ENCODE peak calls at places on chromosomes 11 and 22, in nine cellular contexts. One of them, this sample, is unnamed.

GRCh38 chr11:110159491-110159890 is 66.3 kb downstream of the ZC3H12C start:
- DNase-seq in left ventricle myocardium inferior: no peak
- DNase-seq in uterus: no peak
- DNase-seq in dorsolateral prefrontal cortex: no peak
- DNase-seq in glutamatergic neuron: no peak
- DNase-seq in activated CD4-positive, alpha-beta T cell treated with anti-CD3 and anti-CD28 coated beads, Interleukin-2, amount 10 ng/mL, durations not matched to agents 7 days and 5 days: no peak
- DNase-seq in PC-3: no peak
- DNase-seq in T-helper 1 cell: no peak
- DNase-seq in GM12891: no peak
- DNase-seq in this sample: no peak

GRCh38 chr11:112590778-112591177 is 330.1 kb upstream of the PLET1 start:
- DNase-seq in left ventricle myocardium inferior: no peak
- DNase-seq in uterus: peak
- DNase-seq in dorsolateral prefrontal cortex: no peak
- DNase-seq in glutamatergic neuron: no peak
- DNase-seq in activated CD4-positive, alpha-beta T cell treated with anti-CD3 and anti-CD28 coated beads, Interleukin-2, amount 10 ng/mL, durations not matched to agents 7 days and 5 days: no peak
- DNase-seq in PC-3: no peak
- DNase-seq in T-helper 1 cell: no peak
- DNase-seq in GM12891: no peak
- DNase-seq in this sample: no peak

GRCh38 chr11:70087446-70088167 is 9.5 kb downstream of the ANO1 start:
- DNase-seq in left ventricle myocardium inferior: no peak
- DNase-seq in uterus: no peak
- DNase-seq in dorsolateral prefrontal cortex: no peak
- DNase-seq in glutamatergic neuron: no peak
- DNase-seq in activated CD4-positive, alpha-beta T cell treated with anti-CD3 and anti-CD28 coated beads, Interleukin-2, amount 10 ng/mL, durations not matched to agents 7 days and 5 days: no peak
- DNase-seq in PC-3: no peak
- DNase-seq in T-helper 1 cell: no peak
- DNase-seq in GM12891: no peak
- DNase-seq in this sample: no peak

GRCh38 chr11:27209562-27210005 is 153.4 kb downstream of the CCDC34 start:
- DNase-seq in left ventricle myocardium inferior: peak
- DNase-seq in uterus: no peak
- DNase-seq in dorsolateral prefrontal cortex: no peak
- DNase-seq in glutamatergic neuron: no peak
- DNase-seq in activated CD4-positive, alpha-beta T cell treated with anti-CD3 and anti-CD28 coated beads, Interleukin-2, amount 10 ng/mL, durations not matched to agents 7 days and 5 days: no peak
- DNase-seq in PC-3: peak
- DNase-seq in T-helper 1 cell: no peak
- DNase-seq in GM12891: no peak
- DNase-seq in this sample: no peak

GRCh38 chr22:45125198-45125597 is 38.5 kb upstream of the NUP50 start:
- DNase-seq in left ventricle myocardium inferior: no peak
- DNase-seq in uterus: no peak
- DNase-seq in dorsolateral prefrontal cortex: no peak
- DNase-seq in glutamatergic neuron: no peak
- DNase-seq in activated CD4-positive, alpha-beta T cell treated with anti-CD3 and anti-CD28 coated beads, Interleukin-2, amount 10 ng/mL, durations not matched to agents 7 days and 5 days: no peak
- DNase-seq in PC-3: no peak
- DNase-seq in T-helper 1 cell: no peak
- DNase-seq in GM12891: no peak
- DNase-seq in this sample: no peak

GRCh38 chr11:12524865-12525264 is 147.5 kb downstream of the PARVA start:
- DNase-seq in left ventricle myocardium inferior: peak
- DNase-seq in uterus: no peak
- DNase-seq in dorsolateral prefrontal cortex: no peak
- DNase-seq in glutamatergic neuron: no peak
- DNase-seq in activated CD4-positive, alpha-beta T cell treated with anti-CD3 and anti-CD28 coated beads, Interleukin-2, amount 10 ng/mL, durations not matched to agents 7 days and 5 days: no peak
- DNase-seq in PC-3: no peak
- DNase-seq in T-helper 1 cell: no peak
- DNase-seq in GM12891: no peak
- DNase-seq in this sample: no peak

GRCh38 chr22:40819741-40820140 is 595 bp upstream of the SLC25A17 start:
- DNase-seq in left ventricle myocardium inferior: no peak
- DNase-seq in uterus: peak
- DNase-seq in dorsolateral prefrontal cortex: no peak
- DNase-seq in glutamatergic neuron: no peak
- DNase-seq in activated CD4-positive, alpha-beta T cell treated with anti-CD3 and anti-CD28 coated beads, Interleukin-2, amount 10 ng/mL, durations not matched to agents 7 days and 5 days: no peak
- DNase-seq in PC-3: peak
- DNase-seq in T-helper 1 cell: no peak
- DNase-seq in GM12891: no peak
- DNase-seq in this sample: no peak

GRCh38 chr11:45803981-45804805 is 756 bp upstream of the SLC35C1 start:
- DNase-seq in left ventricle myocardium inferior: peak
- DNase-seq in uterus: peak
- DNase-seq in dorsolateral prefrontal cortex: peak
- DNase-seq in glutamatergic neuron: peak
- DNase-seq in activated CD4-positive, alpha-beta T cell treated with anti-CD3 and anti-CD28 coated beads, Interleukin-2, amount 10 ng/mL, durations not matched to agents 7 days and 5 days: peak
- DNase-seq in PC-3: peak
- DNase-seq in T-helper 1 cell: peak
- DNase-seq in GM12891: peak
- DNase-seq in this sample: peak

GRCh38 chr22:19607198-19608113 is 83.2 kb upstream of the CLDN5 start:
- DNase-seq in left ventricle myocardium inferior: no peak
- DNase-seq in uterus: peak
- DNase-seq in dorsolateral prefrontal cortex: no peak
- DNase-seq in glutamatergic neuron: no peak
- DNase-seq in activated CD4-positive, alpha-beta T cell treated with anti-CD3 and anti-CD28 coated beads, Interleukin-2, amount 10 ng/mL, durations not matched to agents 7 days and 5 days: peak
- DNase-seq in PC-3: peak
- DNase-seq in T-helper 1 cell: peak
- DNase-seq in GM12891: no peak
- DNase-seq in this sample: no peak

GRCh38 chr22:29306830-29307657 is 594 bp downstream of the GAS2L1 start:
- DNase-seq in left ventricle myocardium inferior: peak
- DNase-seq in uterus: peak
- DNase-seq in dorsolateral prefrontal cortex: peak
- DNase-seq in glutamatergic neuron: peak
- DNase-seq in activated CD4-positive, alpha-beta T cell treated with anti-CD3 and anti-CD28 coated beads, Interleukin-2, amount 10 ng/mL, durations not matched to agents 7 days and 5 days: peak
- DNase-seq in PC-3: peak
- DNase-seq in T-helper 1 cell: no peak
- DNase-seq in GM12891: peak
- DNase-seq in this sample: peak

GRCh38 chr11:68260484-68260883 is 11.3 kb downstream of the C11orf24 start:
- DNase-seq in left ventricle myocardium inferior: no peak
- DNase-seq in uterus: no peak
- DNase-seq in dorsolateral prefrontal cortex: no peak
- DNase-seq in glutamatergic neuron: no peak
- DNase-seq in activated CD4-positive, alpha-beta T cell treated with anti-CD3 and anti-CD28 coated beads, Interleukin-2, amount 10 ng/mL, durations not matched to agents 7 days and 5 days: no peak
- DNase-seq in PC-3: no peak
- DNase-seq in T-helper 1 cell: no peak
- DNase-seq in GM12891: no peak
- DNase-seq in this sample: no peak

GRCh38 chr11:69941546-69942332 is 122.5 kb upstream of the FGF3 start:
- DNase-seq in left ventricle myocardium inferior: peak
- DNase-seq in uterus: no peak
- DNase-seq in dorsolateral prefrontal cortex: peak
- DNase-seq in glutamatergic neuron: peak
- DNase-seq in activated CD4-positive, alpha-beta T cell treated with anti-CD3 and anti-CD28 coated beads, Interleukin-2, amount 10 ng/mL, durations not matched to agents 7 days and 5 days: no peak
- DNase-seq in PC-3: no peak
- DNase-seq in T-helper 1 cell: no peak
- DNase-seq in GM12891: no peak
- DNase-seq in this sample: no peak

GRCh38 chr22:49195636-49196035 is 632.0 kb downstream of the BRD1 start:
- DNase-seq in left ventricle myocardium inferior: no peak
- DNase-seq in uterus: no peak
- DNase-seq in dorsolateral prefrontal cortex: no peak
- DNase-seq in glutamatergic neuron: no peak
- DNase-seq in activated CD4-positive, alpha-beta T cell treated with anti-CD3 and anti-CD28 coated beads, Interleukin-2, amount 10 ng/mL, durations not matched to agents 7 days and 5 days: no peak
- DNase-seq in PC-3: no peak
- DNase-seq in T-helper 1 cell: no peak
- DNase-seq in GM12891: no peak
- DNase-seq in this sample: no peak

GRCh38 chr22:17201285-17201945 is 17.8 kb downstream of the ADA2 start:
- DNase-seq in left ventricle myocardium inferior: no peak
- DNase-seq in uterus: no peak
- DNase-seq in dorsolateral prefrontal cortex: no peak
- DNase-seq in glutamatergic neuron: no peak
- DNase-seq in activated CD4-positive, alpha-beta T cell treated with anti-CD3 and anti-CD28 coated beads, Interleukin-2, amount 10 ng/mL, durations not matched to agents 7 days and 5 days: no peak
- DNase-seq in PC-3: peak
- DNase-seq in T-helper 1 cell: no peak
- DNase-seq in GM12891: no peak
- DNase-seq in this sample: no peak

GRCh38 chr11:126392638-126393023 is 37.1 kb downstream of the ST3GAL4 start:
- DNase-seq in left ventricle myocardium inferior: no peak
- DNase-seq in uterus: no peak
- DNase-seq in dorsolateral prefrontal cortex: no peak
- DNase-seq in glutamatergic neuron: no peak
- DNase-seq in activated CD4-positive, alpha-beta T cell treated with anti-CD3 and anti-CD28 coated beads, Interleukin-2, amount 10 ng/mL, durations not matched to agents 7 days and 5 days: no peak
- DNase-seq in PC-3: no peak
- DNase-seq in T-helper 1 cell: no peak
- DNase-seq in GM12891: no peak
- DNase-seq in this sample: no peak

GRCh38 chr11:57249384-57250319 is 12.6 kb upstream of the APLNR start:
- DNase-seq in left ventricle myocardium inferior: peak
- DNase-seq in uterus: peak
- DNase-seq in dorsolateral prefrontal cortex: peak
- DNase-seq in glutamatergic neuron: peak
- DNase-seq in activated CD4-positive, alpha-beta T cell treated with anti-CD3 and anti-CD28 coated beads, Interleukin-2, amount 10 ng/mL, durations not matched to agents 7 days and 5 days: peak
- DNase-seq in PC-3: peak
- DNase-seq in T-helper 1 cell: peak
- DNase-seq in GM12891: no peak
- DNase-seq in this sample: peak

GRCh38 chr22:44648821-44649566 is 53.0 kb upstream of the PRR5 start:
- DNase-seq in left ventricle myocardium inferior: no peak
- DNase-seq in uterus: no peak
- DNase-seq in dorsolateral prefrontal cortex: no peak
- DNase-seq in glutamatergic neuron: no peak
- DNase-seq in activated CD4-positive, alpha-beta T cell treated with anti-CD3 and anti-CD28 coated beads, Interleukin-2, amount 10 ng/mL, durations not matched to agents 7 days and 5 days: no peak
- DNase-seq in PC-3: no peak
- DNase-seq in T-helper 1 cell: no peak
- DNase-seq in GM12891: no peak
- DNase-seq in this sample: no peak

GRCh38 chr11:117915672-117916235 is 13.4 kb downstream of the TMPRSS13 start:
- DNase-seq in left ventricle myocardium inferior: no peak
- DNase-seq in uterus: no peak
- DNase-seq in dorsolateral prefrontal cortex: peak
- DNase-seq in glutamatergic neuron: no peak
- DNase-seq in activated CD4-positive, alpha-beta T cell treated with anti-CD3 and anti-CD28 coated beads, Interleukin-2, amount 10 ng/mL, durations not matched to agents 7 days and 5 days: no peak
- DNase-seq in PC-3: no peak
- DNase-seq in T-helper 1 cell: no peak
- DNase-seq in GM12891: no peak
- DNase-seq in this sample: no peak

GRCh38 chr22:27751277-27752070 is 50.1 kb downstream of the MN1 start:
- DNase-seq in left ventricle myocardium inferior: no peak
- DNase-seq in uterus: no peak
- DNase-seq in dorsolateral prefrontal cortex: no peak
- DNase-seq in glutamatergic neuron: no peak
- DNase-seq in activated CD4-positive, alpha-beta T cell treated with anti-CD3 and anti-CD28 coated beads, Interleukin-2, amount 10 ng/mL, durations not matched to agents 7 days and 5 days: no peak
- DNase-seq in PC-3: no peak
- DNase-seq in T-helper 1 cell: no peak
- DNase-seq in GM12891: no peak
- DNase-seq in this sample: no peak

GRCh38 chr11:79040348-79040747 is 400.5 kb downstream of the TENM4 start:
- DNase-seq in left ventricle myocardium inferior: no peak
- DNase-seq in uterus: no peak
- DNase-seq in dorsolateral prefrontal cortex: peak
- DNase-seq in glutamatergic neuron: no peak
- DNase-seq in activated CD4-positive, alpha-beta T cell treated with anti-CD3 and anti-CD28 coated beads, Interleukin-2, amount 10 ng/mL, durations not matched to agents 7 days and 5 days: no peak
- DNase-seq in PC-3: peak
- DNase-seq in T-helper 1 cell: no peak
- DNase-seq in GM12891: no peak
- DNase-seq in this sample: no peak

GRCh38 chr22:38490915-38491314 is 15.2 kb downstream of the DDX17 start:
- DNase-seq in left ventricle myocardium inferior: peak
- DNase-seq in uterus: peak
- DNase-seq in dorsolateral prefrontal cortex: no peak
- DNase-seq in glutamatergic neuron: no peak
- DNase-seq in activated CD4-positive, alpha-beta T cell treated with anti-CD3 and anti-CD28 coated beads, Interleukin-2, amount 10 ng/mL, durations not matched to agents 7 days and 5 days: no peak
- DNase-seq in PC-3: no peak
- DNase-seq in T-helper 1 cell: no peak
- DNase-seq in GM12891: no peak
- DNase-seq in this sample: no peak

GRCh38 chr11:353315-353857 is 15.9 kb upstream of the B4GALNT4 start:
- DNase-seq in left ventricle myocardium inferior: peak
- DNase-seq in uterus: peak
- DNase-seq in dorsolateral prefrontal cortex: peak
- DNase-seq in glutamatergic neuron: no peak
- DNase-seq in activated CD4-positive, alpha-beta T cell treated with anti-CD3 and anti-CD28 coated beads, Interleukin-2, amount 10 ng/mL, durations not matched to agents 7 days and 5 days: no peak
- DNase-seq in PC-3: peak
- DNase-seq in T-helper 1 cell: no peak
- DNase-seq in GM12891: no peak
- DNase-seq in this sample: peak

GRCh38 chr11:1049431-1049891 is 12.9 kb upstream of the MUC6 start:
- DNase-seq in left ventricle myocardium inferior: no peak
- DNase-seq in uterus: no peak
- DNase-seq in dorsolateral prefrontal cortex: no peak
- DNase-seq in glutamatergic neuron: no peak
- DNase-seq in activated CD4-positive, alpha-beta T cell treated with anti-CD3 and anti-CD28 coated beads, Interleukin-2, amount 10 ng/mL, durations not matched to agents 7 days and 5 days: no peak
- DNase-seq in PC-3: no peak
- DNase-seq in T-helper 1 cell: no peak
- DNase-seq in GM12891: no peak
- DNase-seq in this sample: no peak

GRCh38 chr22:39520874-39521857 is 804 bp downstream of the ATF4 start:
- DNase-seq in left ventricle myocardium inferior: peak
- DNase-seq in uterus: peak
- DNase-seq in dorsolateral prefrontal cortex: peak
- DNase-seq in glutamatergic neuron: peak
- DNase-seq in activated CD4-positive, alpha-beta T cell treated with anti-CD3 and anti-CD28 coated beads, Interleukin-2, amount 10 ng/mL, durations not matched to agents 7 days and 5 days: peak
- DNase-seq in PC-3: peak
- DNase-seq in T-helper 1 cell: peak
- DNase-seq in GM12891: no peak
- DNase-seq in this sample: no peak

GRCh38 chr22:45632791-45633515 is 38.7 kb upstream of the ATXN10 start:
- DNase-seq in left ventricle myocardium inferior: no peak
- DNase-seq in uterus: no peak
- DNase-seq in dorsolateral prefrontal cortex: no peak
- DNase-seq in glutamatergic neuron: no peak
- DNase-seq in activated CD4-positive, alpha-beta T cell treated with anti-CD3 and anti-CD28 coated beads, Interleukin-2, amount 10 ng/mL, durations not matched to agents 7 days and 5 days: no peak
- DNase-seq in PC-3: no peak
- DNase-seq in T-helper 1 cell: no peak
- DNase-seq in GM12891: no peak
- DNase-seq in this sample: no peak

GRCh38 chr22:49049691-49050090 is 778.0 kb downstream of the BRD1 start:
- DNase-seq in left ventricle myocardium inferior: no peak
- DNase-seq in uterus: peak
- DNase-seq in dorsolateral prefrontal cortex: no peak
- DNase-seq in glutamatergic neuron: no peak
- DNase-seq in activated CD4-positive, alpha-beta T cell treated with anti-CD3 and anti-CD28 coated beads, Interleukin-2, amount 10 ng/mL, durations not matched to agents 7 days and 5 days: no peak
- DNase-seq in PC-3: no peak
- DNase-seq in T-helper 1 cell: no peak
- DNase-seq in GM12891: no peak
- DNase-seq in this sample: no peak

GRCh38 chr11:118930152-118930712 is 4.5 kb upstream of the BCL9L start:
- DNase-seq in left ventricle myocardium inferior: peak
- DNase-seq in uterus: peak
- DNase-seq in dorsolateral prefrontal cortex: peak
- DNase-seq in glutamatergic neuron: peak
- DNase-seq in activated CD4-positive, alpha-beta T cell treated with anti-CD3 and anti-CD28 coated beads, Interleukin-2, amount 10 ng/mL, durations not matched to agents 7 days and 5 days: peak
- DNase-seq in PC-3: peak
- DNase-seq in T-helper 1 cell: peak
- DNase-seq in GM12891: peak
- DNase-seq in this sample: peak

GRCh38 chr11:36027731-36028130 is 83.9 kb downstream of the LDLRAD3 start:
- DNase-seq in left ventricle myocardium inferior: peak
- DNase-seq in uterus: peak
- DNase-seq in dorsolateral prefrontal cortex: no peak
- DNase-seq in glutamatergic neuron: no peak
- DNase-seq in activated CD4-positive, alpha-beta T cell treated with anti-CD3 and anti-CD28 coated beads, Interleukin-2, amount 10 ng/mL, durations not matched to agents 7 days and 5 days: no peak
- DNase-seq in PC-3: no peak
- DNase-seq in T-helper 1 cell: no peak
- DNase-seq in GM12891: no peak
- DNase-seq in this sample: no peak

GRCh38 chr11:81915045-81915444 is 818.6 kb downstream of the FAM181B start:
- DNase-seq in left ventricle myocardium inferior: no peak
- DNase-seq in uterus: no peak
- DNase-seq in dorsolateral prefrontal cortex: no peak
- DNase-seq in glutamatergic neuron: no peak
- DNase-seq in activated CD4-positive, alpha-beta T cell treated with anti-CD3 and anti-CD28 coated beads, Interleukin-2, amount 10 ng/mL, durations not matched to agents 7 days and 5 days: no peak
- DNase-seq in PC-3: no peak
- DNase-seq in T-helper 1 cell: no peak
- DNase-seq in GM12891: no peak
- DNase-seq in this sample: no peak

GRCh38 chr22:45648320-45649070 is 23.1 kb upstream of the ATXN10 start:
- DNase-seq in left ventricle myocardium inferior: no peak
- DNase-seq in uterus: no peak
- DNase-seq in dorsolateral prefrontal cortex: no peak
- DNase-seq in glutamatergic neuron: no peak
- DNase-seq in activated CD4-positive, alpha-beta T cell treated with anti-CD3 and anti-CD28 coated beads, Interleukin-2, amount 10 ng/mL, durations not matched to agents 7 days and 5 days: no peak
- DNase-seq in PC-3: no peak
- DNase-seq in T-helper 1 cell: no peak
- DNase-seq in GM12891: no peak
- DNase-seq in this sample: no peak

GRCh38 chr22:49251371-49251770 is 576.3 kb downstream of the BRD1 start:
- DNase-seq in left ventricle myocardium inferior: no peak
- DNase-seq in uterus: no peak
- DNase-seq in dorsolateral prefrontal cortex: peak
- DNase-seq in glutamatergic neuron: no peak
- DNase-seq in activated CD4-positive, alpha-beta T cell treated with anti-CD3 and anti-CD28 coated beads, Interleukin-2, amount 10 ng/mL, durations not matched to agents 7 days and 5 days: no peak
- DNase-seq in PC-3: no peak
- DNase-seq in T-helper 1 cell: no peak
- DNase-seq in GM12891: no peak
- DNase-seq in this sample: no peak

This sample was measured in T47D.